ENCODE peak calls at places on chromosomes 3 and 15, in five cellular contexts. G is Panc1, Y is left ventricle myocardium inferior, P is right cardiac atrium, Z is mucosa of descending colon. M is an unnamed sample.

GRCh38 chr3:42533161-42533897 is 30.9 kb downstream of the VIPR1 start:
- DNase-seq in G (no peak), Y (no peak), P (no peak), Z (no peak), M (no peak)

GRCh38 chr15:80309769-80310384 is 57.9 kb upstream of the CTXND1 start:
- DNase-seq in G (no peak), Y (no peak), P (no peak), Z (no peak), M (no peak)

GRCh38 chr3:10366681-10367101 is 45.8 kb upstream of the SEC13 start:
- DNase-seq in G (peak), Y (no peak), P (no peak), Z (no peak), M (no peak)

GRCh38 chr3:157520485-157521184 is 17.4 kb upstream of the VEPH1 start:
- DNase-seq in G (no peak), Y (no peak), P (no peak), Z (no peak), M (no peak)

GRCh38 chr3:100043271-100043670 is 71.0 kb downstream of the FILIP1L start:
- DNase-seq in G (no peak), Y (no peak), P (no peak), Z (no peak), M (no peak)

GRCh38 chr3:139935866-139936817 is 1.2 kb downstream of the CLSTN2 start:
- DNase-seq in G (no peak), Y (peak), P (peak), Z (peak), M (no peak)

GRCh38 chr15:69460481-69460880 is 7.9 kb downstream of the RPLP1 start:
- DNase-seq in G (no peak), Y (no peak), P (no peak), Z (no peak), M (no peak)

GRCh38 chr15:74664028-74664616 is 31.7 kb downstream of the EDC3 start:
- DNase-seq in G (no peak), Y (peak), P (peak), Z (peak), M (no peak)

GRCh38 chr15:96181873-96182301 is 148.6 kb upstream of the NR2F2 start:
- DNase-seq in G (no peak), Y (peak), P (peak), Z (peak), M (no peak)

GRCh38 chr3:43748179-43748578 is 57.4 kb downstream of the ABHD5 start:
- DNase-seq in G (no peak), Y (no peak), P (no peak), Z (no peak), M (no peak)

GRCh38 chr3:152230367-152230766 is 38.4 kb upstream of the MBNL1 start:
- DNase-seq in G (no peak), Y (no peak), P (no peak), Z (no peak), M (no peak)

GRCh38 chr3:120198305-120198878 is 86.6 kb downstream of the GPR156 start:
- DNase-seq in G (no peak), Y (no peak), P (no peak), Z (peak), M (no peak)

GRCh38 chr3:179852117-179852886 is 184.4 kb downstream of the PEX5L start:
- DNase-seq in G (no peak), Y (no peak), P (no peak), Z (no peak), M (no peak)

GRCh38 chr15:27541581-27541980 is 557.5 kb downstream of the OCA2 start:
- DNase-seq in G (no peak), Y (no peak), P (no peak), Z (no peak), M (no peak)

GRCh38 chr3:13647314-13648059 is 98.6 kb downstream of the FBLN2 start:
- DNase-seq in G (no peak), Y (no peak), P (no peak), Z (no peak), M (no peak)

GRCh38 chr3:147267431-147267830 is 138.9 kb downstream of the ZIC4 start:
- DNase-seq in G (no peak), Y (no peak), P (no peak), Z (no peak), M (no peak)

GRCh38 chr3:24242012-24242698 is 252.5 kb downstream of the THRB start:
- DNase-seq in G (no peak), Y (no peak), P (no peak), Z (no peak), M (no peak)

GRCh38 chr3:36741285-36741684 is 23.1 kb downstream of the DCLK3 start:
- DNase-seq in G (no peak), Y (no peak), P (no peak), Z (no peak), M (no peak)

GRCh38 chr3:162845918-162846317 is 1349.3 kb downstream of the OTOL1 start:
- DNase-seq in G (no peak), Y (no peak), P (no peak), Z (no peak), M (no peak)

GRCh38 chr15:95365615-95366107 is 964.8 kb upstream of the NR2F2 start:
- DNase-seq in G (no peak), Y (no peak), P (peak), Z (no peak), M (no peak)

GRCh38 chr3:38274864-38275649 is 7.0 kb upstream of the SLC22A14 start:
- DNase-seq in G (no peak), Y (no peak), P (no peak), Z (no peak), M (no peak)

GRCh38 chr3:36653095-36653494 is 111.3 kb downstream of the DCLK3 start:
- DNase-seq in G (no peak), Y (no peak), P (no peak), Z (no peak), M (no peak)

DNA sequence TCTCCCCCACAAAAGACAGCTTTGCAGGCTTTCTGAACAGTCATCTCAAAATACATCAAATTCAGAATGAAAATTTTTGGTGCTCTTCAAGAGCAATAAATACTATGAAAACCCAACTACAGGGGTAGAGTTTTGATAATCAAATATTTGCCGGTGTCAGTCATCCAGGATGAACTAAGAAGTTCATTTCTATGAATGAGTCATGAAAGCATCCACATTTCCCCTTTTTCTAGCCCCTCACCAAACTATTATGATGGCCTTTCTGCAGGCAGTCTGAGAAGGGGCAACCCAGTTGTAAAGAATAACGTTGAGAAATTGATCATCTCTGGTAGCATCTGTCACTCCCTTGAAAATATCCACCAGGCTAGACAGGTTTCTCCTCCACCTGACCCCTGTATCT is 3.1 kb upstream of the LPCAT4 start:
- DNase-seq in G (no peak), Y (no peak), P (no peak), Z (no peak), M (no peak)
- H3K4me3 ChIP-seq in G (no peak), Y (no peak), P (no peak), Z (no peak), M (no peak)

DNA sequence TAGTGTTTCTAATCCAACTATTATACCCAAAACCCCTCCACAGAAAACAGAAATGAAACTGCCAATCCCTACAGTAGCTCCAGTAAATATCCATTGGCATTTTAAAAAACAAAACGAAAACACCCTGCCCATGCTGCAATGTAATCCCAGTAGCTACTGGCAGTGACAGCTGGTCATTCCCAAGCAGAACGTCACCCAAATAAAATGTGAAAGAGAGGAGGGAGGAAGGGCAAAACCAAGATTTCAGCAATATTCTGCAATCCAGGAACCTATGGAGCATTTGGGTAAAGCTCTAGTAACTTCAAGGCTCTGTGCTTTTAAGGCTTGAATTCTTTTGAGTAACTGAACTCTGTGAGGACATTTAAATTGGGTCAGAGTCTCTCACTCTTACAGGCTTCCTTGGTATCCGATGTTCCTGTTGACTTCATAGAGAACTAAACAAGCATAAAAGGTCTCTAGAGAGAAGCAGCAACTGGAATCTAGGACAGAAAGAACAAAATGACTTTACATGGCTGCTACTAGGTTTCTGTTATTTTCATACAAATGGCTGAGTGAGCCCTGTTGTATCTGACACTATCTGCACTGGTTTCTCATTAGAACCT is 136.2 kb downstream of the TNIK start:
- DNase-seq in G (no peak), Y (no peak), P (no peak), Z (no peak), M (no peak)
- H3K4me3 ChIP-seq in G (no peak), Y (peak), P (no peak), Z (no peak), M (no peak)

GRCh38 chr15:72272213-72272996 is at the start of gene PARP6:
- DNase-seq in G (peak), Y (peak), P (peak), Z (peak), M (peak)

GRCh38 chr15:72271221-72271620 is 1.1 kb downstream of the PARP6 start:
- DNase-seq in G (no peak), Y (no peak), P (no peak), Z (no peak), M (no peak)

GRCh38 chr15:72269739-72270138 is 2.6 kb downstream of the PARP6 start:
- DNase-seq in G (no peak), Y (no peak), P (no peak), Z (no peak), M (no peak)

GRCh38 chr15:72272997-72273352 is 621 bp upstream of the PARP6 start:
- DNase-seq in G (no peak), Y (no peak), P (no peak), Z (no peak), M (no peak)

DNA sequence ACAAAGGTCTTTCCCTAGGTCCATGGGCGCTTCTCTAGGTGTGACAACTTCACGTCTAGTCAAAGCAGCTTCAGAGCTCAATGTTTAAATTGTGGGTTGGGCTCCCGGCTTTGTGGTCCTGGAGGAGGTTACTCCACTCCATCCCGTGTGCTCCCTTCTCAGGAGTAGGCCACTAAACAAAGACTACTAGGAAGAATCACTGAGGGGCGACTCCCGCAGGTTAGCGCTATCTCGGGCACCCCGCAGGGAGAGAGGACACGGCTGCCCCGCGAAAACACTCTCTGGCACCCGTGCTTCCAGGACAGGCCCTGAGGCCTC is 500 bp downstream of the PARP6 start:
- DNase-seq in G (no peak), Y (no peak), P (no peak), Z (peak), M (no peak)
- H3K4me3 ChIP-seq in G (peak), Y (peak), P (peak), Z (peak), M (peak)

GRCh38 chr15:67083135-67083766 is 17.8 kb downstream of the SMAD3 start:
- DNase-seq in G (no peak), Y (no peak), P (no peak), Z (no peak), M (no peak)

GRCh38 chr15:67079361-67079760 is 14.0 kb downstream of the SMAD3 start:
- DNase-seq in G (no peak), Y (no peak), P (no peak), Z (no peak), M (no peak)

GRCh38 chr15:67082007-67082536 is 16.7 kb downstream of the SMAD3 start:
- DNase-seq in G (no peak), Y (no peak), P (no peak), Z (peak), M (no peak)

GRCh38 chr15:67080118-67080899 is 14.9 kb downstream of the SMAD3 start:
- DNase-seq in G (no peak), Y (peak), P (peak), Z (no peak), M (no peak)

DNA sequence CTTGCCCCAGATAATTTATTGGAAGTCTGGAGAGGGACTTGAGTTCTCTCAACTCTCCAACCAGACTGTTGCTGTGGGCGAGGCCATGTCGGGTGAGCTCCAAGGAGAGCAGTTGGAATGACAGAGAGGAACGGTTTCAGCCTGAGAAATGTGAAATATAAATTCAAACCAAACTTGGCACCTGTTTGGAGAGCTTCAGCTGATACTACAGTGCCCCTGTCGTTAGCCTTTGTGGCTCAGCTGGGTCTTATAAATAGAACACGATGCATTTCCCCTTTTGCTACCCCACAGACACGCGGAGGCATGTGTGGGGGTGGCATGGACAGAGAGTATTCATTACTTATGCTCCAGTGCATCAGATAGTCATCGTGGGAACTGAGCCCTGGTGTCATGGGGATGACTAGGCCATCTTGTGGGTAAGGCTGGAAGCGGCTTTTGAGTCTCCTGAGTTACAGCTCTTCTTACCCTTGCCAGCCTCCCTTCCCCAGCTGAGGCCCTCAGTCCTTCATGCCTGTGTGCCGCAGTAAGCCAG is 15.6 kb downstream of the SMAD3 start:
- DNase-seq in G (no peak), Y (peak), P (peak), Z (no peak), M (no peak)
- H3K4me3 ChIP-seq in G (no peak), Y (peak), P (no peak), Z (no peak), M (no peak)

GRCh38 chr3:149374391-149374790 is 3.1 kb downstream of the TM4SF1 start:
- DNase-seq in G (no peak), Y (no peak), P (no peak), Z (no peak), M (no peak)

GRCh38 chr3:149373235-149374125 is 4.0 kb downstream of the TM4SF1 start:
- DNase-seq in G (no peak), Y (no peak), P (no peak), Z (no peak), M (no peak)

GRCh38 chr3:149375824-149376196 is 1.6 kb downstream of the TM4SF1 start:
- DNase-seq in G (no peak), Y (no peak), P (no peak), Z (no peak), M (no peak)

GRCh38 chr3:149376728-149377407 is 581 bp downstream of the TM4SF1 start:
- DNase-seq in G (no peak), Y (no peak), P (no peak), Z (no peak), M (no peak)

DNA sequence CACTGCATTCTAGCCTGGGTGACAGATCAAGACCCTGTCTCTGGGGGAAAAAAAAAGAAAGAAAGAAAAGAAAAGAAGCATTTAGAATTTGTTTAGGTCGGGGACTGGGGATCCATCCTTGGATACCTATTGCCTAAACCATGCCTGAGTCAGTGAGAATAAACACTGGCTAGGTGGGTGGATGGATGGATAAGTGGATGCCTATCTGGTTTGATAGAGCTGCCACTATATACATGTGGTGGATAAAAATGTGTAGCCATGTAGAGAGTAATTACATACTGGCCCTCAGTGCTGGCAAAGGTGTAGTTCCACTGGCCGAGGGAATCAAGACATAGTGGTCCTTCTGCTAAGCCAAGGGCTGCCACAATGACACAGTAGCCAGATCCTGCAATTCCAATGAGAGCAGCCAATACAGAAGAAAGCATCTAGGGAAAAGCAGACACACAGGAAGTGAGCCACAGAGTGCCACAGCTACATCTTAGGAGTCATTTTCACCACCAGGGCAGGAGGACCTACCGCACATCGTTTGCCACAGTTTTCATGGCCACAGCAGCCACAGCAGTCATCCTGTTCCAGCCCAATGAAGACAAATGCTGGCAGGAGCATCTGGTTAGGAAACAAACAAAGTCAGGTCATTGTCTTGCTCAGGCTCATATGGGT is 2.2 kb downstream of the TM4SF1 start:
- DNase-seq in G (no peak), Y (no peak), P (no peak), Z (no peak), M (no peak)
- H3K4me3 ChIP-seq in G (peak), Y (peak), P (peak), Z (no peak), M (no peak)